ENCODE peak calls at places on chromosomes 2 and 18, in five cellular contexts. One of them, this sample, is unnamed.

GRCh38 chr2:146992057-146992456 is 852.8 kb upstream of the ACVR2A start:
- DNase-seq in left ventricle myocardium inferior: no peak
- DNase-seq in K562: no peak
- DNase-seq in psoas muscle: no peak
- DNase-seq in nephron progenitor cell: no peak
- DNase-seq in this sample: no peak

GRCh38 chr2:98012561-98012979 is 16.8 kb upstream of the TMEM131 start:
- DNase-seq in left ventricle myocardium inferior: no peak
- DNase-seq in K562: no peak
- DNase-seq in psoas muscle: no peak
- DNase-seq in nephron progenitor cell: no peak
- DNase-seq in this sample: no peak

GRCh38 chr2:151237422-151238012 is 24.1 kb downstream of the RBM43 start:
- DNase-seq in left ventricle myocardium inferior: no peak
- DNase-seq in K562: no peak
- DNase-seq in psoas muscle: no peak
- DNase-seq in nephron progenitor cell: no peak
- DNase-seq in this sample: no peak

GRCh38 chr2:216410550-216410949 is 1.7 kb upstream of the SMARCAL1 start:
- DNase-seq in left ventricle myocardium inferior: no peak
- DNase-seq in K562: no peak
- DNase-seq in psoas muscle: no peak
- DNase-seq in nephron progenitor cell: no peak
- DNase-seq in this sample: no peak

GRCh38 chr2:86193901-86194567 is 1.2 kb downstream of the IMMT start:
- DNase-seq in left ventricle myocardium inferior: no peak
- DNase-seq in K562: no peak
- DNase-seq in psoas muscle: no peak
- DNase-seq in nephron progenitor cell: no peak
- DNase-seq in this sample: no peak

GRCh38 chr2:177783835-177784448 is 288.6 kb downstream of the PDE11A start:
- DNase-seq in left ventricle myocardium inferior: no peak
- DNase-seq in K562: no peak
- DNase-seq in psoas muscle: no peak
- DNase-seq in nephron progenitor cell: no peak
- DNase-seq in this sample: no peak

GRCh38 chr2:105571445-105571987 is 172.7 kb upstream of the FHL2 start:
- DNase-seq in left ventricle myocardium inferior: peak
- DNase-seq in K562: no peak
- DNase-seq in psoas muscle: no peak
- DNase-seq in nephron progenitor cell: no peak
- DNase-seq in this sample: no peak

GRCh38 chr18:38047820-38048219 is 482.2 kb upstream of the CELF4 start:
- DNase-seq in left ventricle myocardium inferior: no peak
- DNase-seq in K562: no peak
- DNase-seq in psoas muscle: no peak
- DNase-seq in nephron progenitor cell: no peak
- DNase-seq in this sample: no peak

GRCh38 chr2:48428449-48428848 is 101.5 kb upstream of the STON1 start:
- DNase-seq in left ventricle myocardium inferior: no peak
- DNase-seq in K562: no peak
- DNase-seq in psoas muscle: no peak
- DNase-seq in nephron progenitor cell: no peak
- DNase-seq in this sample: no peak

GRCh38 chr2:133591164-133591563 is 22.9 kb upstream of the NCKAP5 start:
- DNase-seq in left ventricle myocardium inferior: peak
- DNase-seq in K562: no peak
- DNase-seq in psoas muscle: peak
- DNase-seq in nephron progenitor cell: no peak
- DNase-seq in this sample: no peak

GRCh38 chr2:45743531-45744391 is 92.3 kb downstream of the PRKCE start:
- DNase-seq in left ventricle myocardium inferior: peak
- DNase-seq in K562: no peak
- DNase-seq in psoas muscle: peak
- DNase-seq in nephron progenitor cell: no peak
- DNase-seq in this sample: no peak

GRCh38 chr2:233209978-233210680 is 41.3 kb upstream of the ATG16L1 start:
- DNase-seq in left ventricle myocardium inferior: no peak
- DNase-seq in K562: no peak
- DNase-seq in psoas muscle: no peak
- DNase-seq in nephron progenitor cell: no peak
- DNase-seq in this sample: no peak

GRCh38 chr2:234682492-234683228 is 185.8 kb upstream of the ARL4C start:
- DNase-seq in left ventricle myocardium inferior: no peak
- DNase-seq in K562: no peak
- DNase-seq in psoas muscle: no peak
- DNase-seq in nephron progenitor cell: no peak
- DNase-seq in this sample: no peak

GRCh38 chr2:215982465-215982875 is 30.9 kb downstream of the MREG start:
- DNase-seq in left ventricle myocardium inferior: no peak
- DNase-seq in K562: no peak
- DNase-seq in psoas muscle: no peak
- DNase-seq in nephron progenitor cell: no peak
- DNase-seq in this sample: no peak

GRCh38 chr2:104977958-104978357 is 59.9 kb upstream of the MRPS9 start:
- DNase-seq in left ventricle myocardium inferior: no peak
- DNase-seq in K562: no peak
- DNase-seq in psoas muscle: no peak
- DNase-seq in nephron progenitor cell: no peak
- DNase-seq in this sample: no peak

GRCh38 chr2:8515390-8515761 is 166.5 kb upstream of the ID2 start:
- DNase-seq in left ventricle myocardium inferior: no peak
- DNase-seq in K562: no peak
- DNase-seq in psoas muscle: no peak
- DNase-seq in nephron progenitor cell: no peak
- DNase-seq in this sample: no peak

GRCh38 chr2:134457765-134458202 is 203.9 kb downstream of the MGAT5 start:
- DNase-seq in left ventricle myocardium inferior: no peak
- DNase-seq in K562: no peak
- DNase-seq in psoas muscle: no peak
- DNase-seq in nephron progenitor cell: no peak
- DNase-seq in this sample: no peak

GRCh38 chr18:63301458-63301857 is 18.1 kb downstream of the BCL2 start:
- DNase-seq in left ventricle myocardium inferior: no peak
- DNase-seq in K562: no peak
- DNase-seq in psoas muscle: peak
- DNase-seq in nephron progenitor cell: no peak
- DNase-seq in this sample: no peak

GRCh38 chr2:22946553-22946952 is 438.4 kb upstream of the KLHL29 start:
- DNase-seq in left ventricle myocardium inferior: no peak
- DNase-seq in K562: no peak
- DNase-seq in psoas muscle: no peak
- DNase-seq in nephron progenitor cell: no peak
- DNase-seq in this sample: no peak

GRCh38 chr2:217666338-217666737 is 336.5 kb downstream of the TNS1 start:
- DNase-seq in left ventricle myocardium inferior: no peak
- DNase-seq in K562: no peak
- DNase-seq in psoas muscle: no peak
- DNase-seq in nephron progenitor cell: no peak
- DNase-seq in this sample: no peak

GRCh38 chr2:57906152-57906732 is 140.4 kb upstream of the VRK2 start:
- DNase-seq in left ventricle myocardium inferior: no peak
- DNase-seq in K562: peak
- DNase-seq in psoas muscle: no peak
- DNase-seq in nephron progenitor cell: peak
- DNase-seq in this sample: no peak

GRCh38 chr2:28545590-28546195 is 49.8 kb downstream of the PLB1 start:
- DNase-seq in left ventricle myocardium inferior: no peak
- DNase-seq in K562: no peak
- DNase-seq in psoas muscle: no peak
- DNase-seq in nephron progenitor cell: no peak
- DNase-seq in this sample: no peak

GRCh38 chr2:229445013-229445412 is 173.9 kb upstream of the PID1 start:
- DNase-seq in left ventricle myocardium inferior: peak
- DNase-seq in K562: no peak
- DNase-seq in psoas muscle: peak
- DNase-seq in nephron progenitor cell: no peak
- DNase-seq in this sample: no peak

GRCh38 chr18:79221136-79221535 is 151.9 kb downstream of the ATP9B start:
- DNase-seq in left ventricle myocardium inferior: no peak
- DNase-seq in K562: no peak
- DNase-seq in psoas muscle: no peak
- DNase-seq in nephron progenitor cell: no peak
- DNase-seq in this sample: no peak

GRCh38 chr2:1938986-1939385 is 194.7 kb upstream of the PXDN start:
- DNase-seq in left ventricle myocardium inferior: no peak
- DNase-seq in K562: no peak
- DNase-seq in psoas muscle: no peak
- DNase-seq in nephron progenitor cell: no peak
- DNase-seq in this sample: no peak

GRCh38 chr2:99879481-99879880 is 262.9 kb downstream of the AFF3 start:
- DNase-seq in left ventricle myocardium inferior: no peak
- DNase-seq in K562: no peak
- DNase-seq in psoas muscle: no peak
- DNase-seq in nephron progenitor cell: no peak
- DNase-seq in this sample: no peak

GRCh38 chr2:84970266-84970955 is 550 bp upstream of the KCMF1 start:
- DNase-seq in left ventricle myocardium inferior: peak
- DNase-seq in K562: peak
- DNase-seq in psoas muscle: peak
- DNase-seq in nephron progenitor cell: peak
- DNase-seq in this sample: peak

GRCh38 chr2:19178175-19178574 is 180.2 kb downstream of the OSR1 start:
- DNase-seq in left ventricle myocardium inferior: no peak
- DNase-seq in K562: no peak
- DNase-seq in psoas muscle: no peak
- DNase-seq in nephron progenitor cell: no peak
- DNase-seq in this sample: no peak

GRCh38 chr2:96154506-96155380 is 9.5 kb upstream of the DUSP2 start:
- DNase-seq in left ventricle myocardium inferior: no peak
- DNase-seq in K562: no peak
- DNase-seq in psoas muscle: no peak
- DNase-seq in nephron progenitor cell: no peak
- DNase-seq in this sample: no peak

DNA sequence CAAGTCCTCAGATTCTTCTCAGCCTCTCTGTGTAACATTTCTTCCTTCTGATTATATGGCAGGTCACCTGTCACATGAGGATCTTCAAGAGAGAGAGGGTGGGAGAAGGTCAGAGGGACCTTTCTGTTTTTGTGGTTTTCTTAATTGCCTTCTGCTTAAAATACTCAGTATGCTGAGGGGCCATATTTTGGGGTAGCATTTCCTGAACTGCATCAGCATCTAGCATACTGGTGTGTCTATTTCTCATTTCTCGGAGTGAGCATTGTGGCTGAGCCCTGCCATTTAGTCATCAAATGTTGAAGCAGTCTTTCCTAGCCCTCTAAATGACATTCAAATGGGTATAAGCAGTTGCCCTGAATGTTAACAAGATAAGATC is 162.7 kb downstream of the MYO3B start:
- DNase-seq in left ventricle myocardium inferior: no peak
- DNase-seq in K562: no peak
- DNase-seq in psoas muscle: no peak
- DNase-seq in nephron progenitor cell: no peak
- DNase-seq in this sample: no peak
- TF ChIP-seq CTCF in left ventricle myocardium inferior: no peak
- TF ChIP-seq CTCF in K562: no peak
- TF ChIP-seq CTCF in psoas muscle: no peak
- TF ChIP-seq CTCF in nephron progenitor cell: no peak
- TF ChIP-seq CTCF in this sample: no peak

GRCh38 chr2:43105586-43106562 is 120.5 kb downstream of the ZFP36L2 start:
- DNase-seq in left ventricle myocardium inferior: peak
- DNase-seq in K562: peak
- DNase-seq in psoas muscle: peak
- DNase-seq in nephron progenitor cell: no peak
- DNase-seq in this sample: no peak

GRCh38 chr2:43103093-43103404 is 123.4 kb downstream of the ZFP36L2 start:
- DNase-seq in left ventricle myocardium inferior: no peak
- DNase-seq in K562: no peak
- DNase-seq in psoas muscle: no peak
- DNase-seq in nephron progenitor cell: no peak
- DNase-seq in this sample: no peak

GRCh38 chr2:43104106-43104505 is 122.3 kb downstream of the ZFP36L2 start:
- DNase-seq in left ventricle myocardium inferior: no peak
- DNase-seq in K562: no peak
- DNase-seq in psoas muscle: no peak
- DNase-seq in nephron progenitor cell: no peak
- DNase-seq in this sample: no peak

GRCh38 chr2:43106767-43107527 is 119.5 kb downstream of the ZFP36L2 start:
- DNase-seq in left ventricle myocardium inferior: no peak
- DNase-seq in K562: no peak
- DNase-seq in psoas muscle: no peak
- DNase-seq in nephron progenitor cell: no peak
- DNase-seq in this sample: no peak

GRCh38 chr2:43104763-43105162 is 121.6 kb downstream of the ZFP36L2 start:
- DNase-seq in left ventricle myocardium inferior: no peak
- DNase-seq in K562: no peak
- DNase-seq in psoas muscle: no peak
- DNase-seq in nephron progenitor cell: no peak
- DNase-seq in this sample: no peak
- TF ChIP-seq CTCF in left ventricle myocardium inferior: no peak
- TF ChIP-seq CTCF in K562: no peak
- TF ChIP-seq CTCF in psoas muscle: no peak
- TF ChIP-seq CTCF in nephron progenitor cell: no peak
- TF ChIP-seq CTCF in this sample: no peak

DNA sequence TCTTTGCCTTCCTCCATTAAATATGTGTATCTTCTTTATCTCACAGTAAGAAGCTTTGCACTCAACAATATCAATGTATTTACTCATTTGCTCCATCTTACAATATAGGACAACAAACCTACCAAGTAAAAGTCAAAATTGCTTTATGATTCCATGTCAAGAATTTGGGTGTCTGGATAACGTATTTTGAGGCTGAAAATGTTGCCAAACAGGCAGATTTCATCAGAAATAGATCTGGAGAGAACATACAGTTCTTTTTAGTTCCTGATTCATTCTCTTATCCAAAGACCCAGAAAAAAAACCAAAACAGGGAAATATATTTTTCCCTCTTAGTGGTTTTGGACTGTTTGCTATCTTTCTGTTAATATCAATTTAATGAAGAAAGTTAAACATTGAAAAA is 621.1 kb downstream of the STK39 start:
- DNase-seq in left ventricle myocardium inferior: no peak
- DNase-seq in K562: no peak
- DNase-seq in psoas muscle: no peak
- DNase-seq in nephron progenitor cell: no peak
- DNase-seq in this sample: no peak
- TF ChIP-seq CTCF in left ventricle myocardium inferior: no peak
- TF ChIP-seq CTCF in K562: no peak
- TF ChIP-seq CTCF in psoas muscle: no peak
- TF ChIP-seq CTCF in nephron progenitor cell: no peak
- TF ChIP-seq CTCF in this sample: no peak

GRCh38 chr2:71154798-71155197 is 24.4 kb downstream of the MPHOSPH10 start:
- DNase-seq in left ventricle myocardium inferior: no peak
- DNase-seq in K562: peak
- DNase-seq in psoas muscle: no peak
- DNase-seq in nephron progenitor cell: no peak
- DNase-seq in this sample: no peak
- TF ChIP-seq CTCF in left ventricle myocardium inferior: no peak
- TF ChIP-seq CTCF in K562: peak
- TF ChIP-seq CTCF in psoas muscle: no peak
- TF ChIP-seq CTCF in nephron progenitor cell: no peak
- TF ChIP-seq CTCF in this sample: no peak